ENCODE peak calls at places on chromosomes 11 and 22, in ten cellular contexts. Q is caudate nucleus; K is CD4-positive, CD25-positive, alpha-beta regulatory T cell; R is endodermal cell; T is putamen; D is cardiac muscle cell; U is kidney tubule cell; Z is fibroblast of the aortic adventitia; B is DMS153; H is pancreas. J is an unnamed sample.

GRCh38 chr22:24141586-24141985 is 39.7 kb upstream of the SUSD2 start:
- DNase-seq in Q (no peak), K (no peak), R (no peak), T (no peak), D (no peak), U (peak; percentile 61), Z (no peak), B (no peak), H (no peak), J (no peak)

GRCh38 chr22:46946383-46946965 is 184.0 kb downstream of the TBC1D22A start:
- DNase-seq in Q (no peak), K (no peak), R (no peak), T (no peak), D (no peak), U (no peak), Z (no peak), B (no peak), H (no peak), J (no peak)

GRCh38 chr22:38238519-38239051 is 34.2 kb downstream of the TMEM184B start:
- DNase-seq in Q (peak; percentile 54), K (no peak), R (no peak), T (peak; percentile 60), D (peak; percentile 68), U (peak; percentile 28), Z (peak; percentile 77), B (no peak), H (no peak), J (no peak)

GRCh38 chr22:40107244-40107643 is 70.5 kb upstream of the TNRC6B start:
- DNase-seq in Q (no peak), K (no peak), R (no peak), T (no peak), D (no peak), U (no peak), Z (peak; percentile 33), B (no peak), H (no peak), J (no peak)

GRCh38 chr11:118128821-118129474 is 23.7 kb downstream of the SCN4B start:
- DNase-seq in Q (no peak), K (no peak), R (no peak), T (no peak), D (no peak), U (no peak), Z (no peak), B (no peak), H (no peak), J (no peak)

GRCh38 chr11:69138265-69138664 is 17.5 kb upstream of the SMIM38 start:
- DNase-seq in Q (no peak), K (no peak), R (peak; percentile 49), T (no peak), D (peak; percentile 72), U (peak; percentile 74), Z (peak; percentile 91), B (no peak), H (no peak), J (no peak)

GRCh38 chr22:40603088-40603605 is 33.4 kb downstream of the MRTFA start:
- DNase-seq in Q (no peak), K (no peak), R (no peak), T (no peak), D (peak; percentile 58), U (peak; percentile 39), Z (peak; percentile 70), B (no peak), H (no peak), J (no peak)

GRCh38 chr11:34458566-34458965 is 19.8 kb downstream of the CAT start:
- DNase-seq in Q (no peak), K (no peak), R (peak; percentile 52), T (no peak), D (no peak), U (no peak), Z (peak; percentile 16), B (no peak), H (no peak), J (no peak)

GRCh38 chr11:131875611-131876010 is 505.2 kb downstream of the NTM start:
- DNase-seq in Q (no peak), K (no peak), R (no peak), T (no peak), D (peak; percentile 42), U (no peak), Z (peak; percentile 53), B (no peak), H (no peak), J (no peak)

GRCh38 chr22:33180371-33180770 is 122.2 kb upstream of the SYN3 start:
- DNase-seq in Q (no peak), K (no peak), R (no peak), T (no peak), D (no peak), U (no peak), Z (no peak), B (no peak), H (no peak), J (no peak)

GRCh38 chr22:35310556-35311550 is 11.2 kb downstream of the TOM1 start:
- DNase-seq in Q (no peak), K (no peak), R (no peak), T (no peak), D (no peak), U (peak; percentile 69), Z (no peak), B (no peak), H (no peak), J (no peak)

GRCh38 chr11:119764108-119764874 is 35.3 kb upstream of the NECTIN1 start:
- DNase-seq in Q (peak; percentile 36), K (no peak), R (peak; percentile 72), T (peak; percentile 55), D (peak; percentile 42), U (peak; percentile 60), Z (peak; percentile 51), B (no peak), H (no peak), J (no peak)

GRCh38 chr22:49009359-49010063 is 818.2 kb downstream of the BRD1 start:
- DNase-seq in Q (no peak), K (no peak), R (peak; percentile 12), T (no peak), D (no peak), U (no peak), Z (no peak), B (no peak), H (no peak), J (no peak)

GRCh38 chr11:116792869-116793475 is 1.3 kb upstream of the APOA5 start:
- DNase-seq in Q (no peak), K (no peak), R (no peak), T (no peak), D (no peak), U (peak; percentile 85), Z (peak; percentile 70), B (no peak), H (no peak), J (no peak)

GRCh38 chr11:32018672-32019071 is 72.2 kb upstream of the RCN1 start:
- DNase-seq in Q (no peak), K (no peak), R (no peak), T (no peak), D (no peak), U (no peak), Z (no peak), B (no peak), H (no peak), J (no peak)

GRCh38 chr11:2794947-2795346 is 90.6 kb downstream of the CDKN1C start:
- DNase-seq in Q (no peak), K (no peak), R (peak; percentile 28), T (no peak), D (no peak), U (no peak), Z (no peak), B (no peak), H (peak; percentile 45), J (no peak)

GRCh38 chr11:67505605-67506396 is 638 bp upstream of the PITPNM1 start:
- DNase-seq in Q (peak; percentile 77), K (peak; percentile 84), R (peak; percentile 96), T (peak; percentile 82), D (peak; percentile 92), U (peak; percentile 99), Z (peak; percentile 87), B (peak; percentile 89), H (peak; percentile 96), J (peak; percentile 95)

GRCh38 chr11:41309716-41310115 is 149.7 kb downstream of the LRRC4C start:
- DNase-seq in Q (no peak), K (no peak), R (no peak), T (no peak), D (no peak), U (no peak), Z (no peak), B (no peak), H (no peak), J (no peak)

GRCh38 chr22:50276143-50276542 is 6.0 kb upstream of the MAPK11 start:
- DNase-seq in Q (peak; percentile 77), K (peak; percentile 15), R (peak; percentile 86), T (peak; percentile 92), D (peak; percentile 72), U (peak; percentile 77), Z (peak; percentile 33), B (no peak), H (peak; percentile 76), J (no peak)

GRCh38 chr11:118988280-118988679 is 9.7 kb upstream of the CENATAC start:
- DNase-seq in Q (no peak), K (no peak), R (no peak), T (no peak), D (no peak), U (no peak), Z (no peak), B (no peak), H (no peak), J (no peak)

GRCh38 chr22:38205261-38206128 is 3.7 kb downstream of the MAFF start:
- DNase-seq in Q (peak; percentile 26), K (no peak), R (no peak), T (no peak), D (peak; percentile 88), U (no peak), Z (peak; percentile 94), B (no peak), H (no peak), J (no peak)

GRCh38 chr11:62437616-62438015 is 18.8 kb downstream of the SCGB1A1 start:
- DNase-seq in Q (no peak), K (no peak), R (no peak), T (no peak), D (no peak), U (no peak), Z (no peak), B (no peak), H (no peak), J (no peak)

GRCh38 chr11:7019500-7020182 is 505 bp downstream of the ZNF214 start:
- DNase-seq in Q (no peak), K (no peak), R (no peak), T (peak; percentile 4), D (peak; percentile 42), U (peak; percentile 2), Z (no peak), B (no peak), H (peak; percentile 67), J (no peak)